ENCODE peak calls at places on chromosomes 13 and 19, in four cellular contexts. Z, R, G and B are unnamed samples.

GRCh38 chr13:109707044-109707794 is 79.2 kb downstream of the IRS2 start:
- DNase-seq in Z (no peak), R (no peak), G (no peak), B (no peak)

GRCh38 chr19:12065100-12065538 is 588 bp downstream of the ZNF844 start:
- DNase-seq in Z (peak; percentile 61), R (no peak), G (no peak), B (no peak)

GRCh38 chr13:21949818-21950429 is 279.1 kb downstream of the FGF9 start:
- DNase-seq in Z (no peak), R (no peak), G (no peak), B (no peak)

GRCh38 chr13:75226755-75227435 is 255.1 kb downstream of the TBC1D4 start:
- DNase-seq in Z (no peak), R (no peak), G (no peak), B (no peak)

GRCh38 chr13:109743706-109744453 is 42.5 kb downstream of the IRS2 start:
- DNase-seq in Z (no peak), R (no peak), G (no peak), B (no peak)

GRCh38 chr13:23771966-23772365 is 117.2 kb downstream of the MIPEP start:
- DNase-seq in Z (no peak), R (no peak), G (no peak), B (no peak)

GRCh38 chr19:7540761-7541480 is 5.4 kb downstream of the PNPLA6 start:
- DNase-seq in Z (no peak), R (no peak), G (no peak), B (no peak)

GRCh38 chr13:66139250-66139649 is 1090.9 kb downstream of the PCDH9 start:
- DNase-seq in Z (no peak), R (no peak), G (peak; percentile 1), B (no peak)

GRCh38 chr19:28242317-28242927 is 970.5 kb downstream of the UQCRFS1 start:
- DNase-seq in Z (no peak), R (no peak), G (no peak), B (no peak)

GRCh38 chr19:858868-859843 is at the start of gene CFD:
- DNase-seq in Z (peak; percentile 91), R (peak; percentile 91), G (no peak), B (peak; percentile 38)

GRCh38 chr19:4452230-4452990 is 5.2 kb downstream of the UBXN6 start:
- DNase-seq in Z (no peak), R (no peak), G (no peak), B (no peak)

GRCh38 chr19:41917676-41918075 is 10.6 kb downstream of the ERFL start:
- DNase-seq in Z (no peak), R (no peak), G (no peak), B (no peak)

GRCh38 chr13:63517376-63517775 is 2101.7 kb upstream of the PCDH20 start:
- DNase-seq in Z (no peak), R (no peak), G (no peak), B (no peak)

GRCh38 chr19:45117167-45117594 is 24.2 kb downstream of the PPP1R37 start:
- DNase-seq in Z (no peak), R (no peak), G (no peak), B (no peak)

GRCh38 chr13:91817250-91817649 is 418.8 kb downstream of the GPC5 start:
- DNase-seq in Z (no peak), R (no peak), G (peak; percentile 1), B (no peak)

GRCh38 chr13:20332361-20333096 is 100.4 kb upstream of the GJB6 start:
- DNase-seq in Z (no peak), R (no peak), G (no peak), B (no peak)

GRCh38 chr13:26442541-26442940 is 114.9 kb upstream of the WASF3 start:
- DNase-seq in Z (no peak), R (no peak), G (no peak), B (no peak)

GRCh38 chr19:2446390-2446789 is 10.4 kb downstream of the LMNB2 start:
- DNase-seq in Z (no peak), R (peak; percentile 83), G (no peak), B (no peak)

GRCh38 chr13:93775507-93776108 is 549.0 kb downstream of the GPC6 start:
- DNase-seq in Z (no peak), R (no peak), G (peak; percentile 39), B (no peak)

GRCh38 chr13:74218291-74218690 is 84.1 kb upstream of the KLF12 start:
- DNase-seq in Z (no peak), R (no peak), G (no peak), B (no peak)

GRCh38 chr19:1913781-1914577 is 8.8 kb downstream of the ADAT3 start:
- DNase-seq in Z (no peak), R (no peak), G (no peak), B (no peak)

GRCh38 chr19:1874554-1875185 is 10.6 kb downstream of the ABHD17A start:
- DNase-seq in Z (no peak), R (no peak), G (no peak), B (no peak)

GRCh38 chr19:1336079-1336684 is 47.5 kb upstream of the NDUFS7 start:
- DNase-seq in Z (no peak), R (no peak), G (no peak), B (no peak)

GRCh38 chr19:46718934-46719551 is 2.1 kb upstream of the PRKD2 start:
- DNase-seq in Z (no peak), R (peak; percentile 89), G (no peak), B (no peak)

GRCh38 chr19:46717034-46717715 is at the start of gene PRKD2:
- DNase-seq in Z (peak; percentile 95), R (peak; percentile 97), G (peak; percentile 57), B (peak; percentile 93)

GRCh38 chr19:46717716-46718143 is 816 bp upstream of the PRKD2 start:
- DNase-seq in Z (no peak), R (peak; percentile 75), G (no peak), B (no peak)

GRCh38 chr19:46719629-46720515 is 3.0 kb upstream of the PRKD2 start:
- DNase-seq in Z (no peak), R (peak; percentile 78), G (no peak), B (no peak)

GRCh38 chr19:46718157-46718933 is 1.4 kb upstream of the PRKD2 start:
- DNase-seq in Z (no peak), R (peak; percentile 91), G (no peak), B (peak; percentile 45)
- TF ChIP-seq POLR2A in Z (no peak), R (no peak), G (no peak), B (no peak)

DNA sequence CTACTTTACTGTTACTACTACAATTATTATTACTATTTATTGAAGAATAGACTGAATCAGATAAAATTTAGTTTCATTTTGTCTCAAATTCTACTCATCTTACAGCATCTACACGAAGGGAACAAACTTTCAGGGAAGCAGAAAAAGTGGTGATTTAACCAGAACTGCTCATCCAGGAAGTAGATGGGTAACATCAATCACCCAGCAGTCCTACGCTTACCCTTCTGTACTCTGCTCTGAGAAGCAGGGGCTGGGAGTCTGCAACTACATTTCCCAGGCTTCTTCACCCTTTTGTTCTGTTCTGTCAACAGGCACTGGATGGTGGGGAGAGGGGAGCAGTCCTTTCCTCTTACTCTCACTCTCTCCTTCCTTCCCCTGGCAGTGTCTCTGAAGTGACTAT is 31.4 kb upstream of the GGACT start:
- DNase-seq in Z (no peak), R (no peak), G (no peak), B (no peak)
- H3K9me3 ChIP-seq in Z (no peaks in the 10 kb centered on the region), R (no peaks in the 10 kb centered on the region), G (no peaks in the 10 kb centered on the region), B (no peaks in the 10 kb centered on the region)

GRCh38 chr13:39134574-39134973 is 96.3 kb downstream of the NHLRC3 start:
- DNase-seq in Z (no peak), R (no peak), G (no peak), B (no peak)
- TF ChIP-seq POLR2AphosphoS5 in Z (no peak), R (no peak), G (no peak), B (no peak)

DNA sequence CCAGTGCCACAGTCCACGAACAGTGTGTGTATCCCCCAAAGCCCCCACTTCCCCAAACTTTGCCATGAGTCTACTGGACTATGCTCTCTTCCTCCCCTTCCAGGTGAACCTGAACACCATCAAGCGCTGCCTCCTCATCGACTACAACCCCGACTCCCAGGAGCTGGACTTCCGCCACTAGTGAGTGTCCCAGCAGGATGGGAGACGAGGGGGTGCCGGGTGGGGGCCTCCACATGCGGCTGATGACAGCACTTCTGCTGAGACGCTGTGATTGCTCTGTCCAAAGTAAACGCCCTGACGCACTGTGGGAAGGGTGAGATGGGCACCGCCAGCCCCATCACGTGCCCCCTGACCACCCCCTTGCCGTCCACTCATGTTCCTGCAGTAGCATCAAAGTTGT is 2.0 kb upstream of the P2RY11 start:
- DNase-seq in Z (no peak), R (no peak), G (no peak), B (no peak)
- TF ChIP-seq POLR2A in Z (no peak), R (no peak), G (no peak), B (no peak)

DNA sequence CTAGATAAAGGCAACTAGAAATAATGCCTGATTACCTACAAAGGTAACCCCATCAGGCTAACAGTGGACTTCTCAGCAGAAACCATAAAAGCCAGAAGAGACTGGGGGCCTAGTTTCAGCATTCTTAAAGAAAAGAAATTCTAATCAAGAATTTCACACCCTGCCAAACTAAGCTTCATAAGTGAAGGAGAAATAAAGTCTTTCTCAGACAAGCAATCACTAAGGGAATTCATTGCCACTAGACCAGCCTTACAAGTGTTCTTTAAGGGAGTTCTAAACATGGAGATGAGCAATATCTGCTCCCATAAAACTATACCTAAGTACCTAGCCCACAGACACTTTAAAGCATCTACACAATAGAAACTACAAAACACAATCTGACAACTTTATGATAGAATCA is 823.5 kb downstream of the PCDH17 start:
- DNase-seq in Z (no peak), R (no peak), G (no peak), B (no peak)
- H3K9me3 ChIP-seq in Z (no peaks in the 10 kb centered on the region), R (peaks cover 30% of the 10 kb centered on the region), G (peaks cover 20% of the 10 kb centered on the region), B (no peaks in the 10 kb centered on the region)